ENCODE peak calls at places on chromosomes 5 and 9, in five cellular contexts. J is trophoblast cell, Q is H1, T is H9, X is mesenchymal stem cell. A is an unnamed sample.

GRCh38 chr9:135299651-135300345 is 179.8 kb upstream of the PPP1R26 start:
- DNase-seq in J (no peak), X (no peak), Q (peak; percentile 35), T (no peak), A (no peak)

GRCh38 chr9:1535051-1535450 is 480.1 kb upstream of the SMARCA2 start:
- DNase-seq in Q (no peak), T (no peak), X (no peak), J (peak; percentile 6), A (no peak)

GRCh38 chr9:113995963-113996362 is 82.1 kb downstream of the AMBP start:
- DNase-seq in X (no peak), J (no peak), Q (no peak), T (no peak), A (no peak)

GRCh38 chr9:15354713-15355112 is 47.7 kb upstream of the TTC39B start:
- DNase-seq in Q (no peak), J (no peak), T (no peak), X (peak; percentile 32), A (no peak)

GRCh38 chr5:74028406-74028805 is 402.4 kb downstream of the ARHGEF28 start:
- DNase-seq in Q (no peak), T (no peak), J (peak; percentile 54), X (no peak), A (no peak)

GRCh38 chr5:149680810-149681221 is 49.3 kb upstream of the PPARGC1B start:
- DNase-seq in Q (no peak), X (no peak), J (no peak), T (no peak), A (no peak)

GRCh38 chr5:1201327-1202025 is at the start of gene SLC6A19:
- DNase-seq in J (no peak), Q (no peak), T (no peak), X (no peak), A (no peak)

GRCh38 chr5:2797981-2798380 is 46.5 kb upstream of the IRX2 start:
- DNase-seq in X (no peak), Q (no peak), J (no peak), T (no peak), A (no peak)

GRCh38 chr5:38382898-38383297 is 124.5 kb downstream of the EGFLAM start:
- DNase-seq in T (peak; percentile 83), X (peak; percentile 72), Q (peak; percentile 78), J (peak; percentile 69), A (peak; percentile 62)

GRCh38 chr5:177029498-177029897 is 7.0 kb downstream of the ZNF346 start:
- DNase-seq in T (no peak), Q (no peak), X (no peak), J (no peak), A (no peak)

GRCh38 chr5:7745882-7746735 is 104.8 kb downstream of the CFAP90 start:
- DNase-seq in T (peak; percentile 79), J (peak; percentile 57), X (peak; percentile 46), Q (peak; percentile 91), A (peak; percentile 71)

GRCh38 chr5:36414869-36415282 is 113.2 kb upstream of the RANBP3L start:
- DNase-seq in J (no peak), Q (no peak), T (no peak), X (peak; percentile 40), A (no peak)

GRCh38 chr5:123778641-123779040 is 266.7 kb downstream of the CSNK1G3 start:
- DNase-seq in X (no peak), T (no peak), J (no peak), Q (no peak), A (no peak)

GRCh38 chr9:91035825-91036208 is 234.2 kb downstream of the SYK start:
- DNase-seq in X (no peak), T (no peak), J (no peak), Q (no peak), A (no peak)

GRCh38 chr5:84487963-84488362 is 103.3 kb upstream of the EDIL3 start:
- DNase-seq in X (peak; percentile 76), Q (no peak), T (no peak), J (peak; percentile 33), A (no peak)

GRCh38 chr9:69086312-69086711 is 50.8 kb downstream of the FXN start:
- DNase-seq in J (no peak), T (peak; percentile 43), Q (no peak), X (no peak), A (no peak)

DNA sequence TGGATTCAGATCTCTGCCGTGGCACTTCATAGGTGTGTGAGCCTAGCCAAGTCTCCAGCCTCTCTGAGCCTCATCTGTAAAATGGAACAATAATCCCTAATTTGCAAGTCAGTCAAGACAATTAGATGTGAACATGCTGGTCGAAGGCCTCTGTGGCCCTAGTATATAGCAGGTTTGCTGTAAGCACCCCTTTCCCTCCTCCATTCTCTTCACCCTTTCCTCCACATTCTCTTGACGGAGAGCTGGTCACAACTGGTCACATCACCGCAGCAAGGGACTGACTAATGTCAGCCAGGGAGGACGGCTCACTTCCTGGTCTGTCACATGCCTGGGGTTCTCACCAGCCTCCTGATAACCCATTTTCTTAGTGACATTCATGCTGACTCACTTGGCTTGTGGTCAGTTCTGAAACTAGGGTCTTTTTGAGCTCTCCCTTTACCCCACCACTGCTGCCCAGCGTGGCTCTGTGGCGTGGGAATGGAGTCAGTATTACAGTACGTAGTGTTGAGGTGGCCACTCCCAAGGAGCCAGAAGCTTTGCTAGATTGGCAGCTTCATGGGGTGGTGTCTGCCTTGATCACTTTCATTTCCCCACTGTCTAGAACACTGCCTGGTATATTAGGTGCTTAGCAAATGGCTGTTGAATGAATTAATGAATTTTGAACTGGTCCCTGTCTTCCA is 47.8 kb downstream of the ERGIC1 start:
- DNase-seq in X (peak; percentile 93), Q (no peak), J (peak; percentile 60), T (no peak), A (no peak)
- H3K4me1 ChIP-seq in X (peaks cover 11% of the 10 kb centered on the region), Q (no peaks in the 10 kb centered on the region), J (peaks cover 17% of the 10 kb centered on the region), T (no peaks in the 10 kb centered on the region), A (peaks cover 9% of the 10 kb centered on the region)

GRCh38 chr5:60526336-60526875 is 173.6 kb downstream of the DEPDC1B start:
- DNase-seq in T (no peak), J (no peak), X (no peak), Q (no peak), A (no peak)

GRCh38 chr5:60533789-60534188 is 166.2 kb downstream of the DEPDC1B start:
- DNase-seq in J (no peak), Q (no peak), X (no peak), T (no peak), A (no peak)

GRCh38 chr5:60529001-60529400 is 171.0 kb downstream of the DEPDC1B start:
- DNase-seq in T (no peak), X (no peak), J (no peak), Q (no peak), A (no peak)
- H2BK12ac ChIP-seq in T (no peak overlapping the region), X (no peak overlapping the region), J (no peak overlapping the region), Q (no peak overlapping the region), A (no peak overlapping the region)

GRCh38 chr5:159937580-159937979 is 21.3 kb downstream of the ADRA1B start:
- DNase-seq in X (no peak), J (no peak), T (no peak), Q (peak; percentile 11), A (no peak)

GRCh38 chr5:159935946-159936345 is 19.7 kb downstream of the ADRA1B start:
- DNase-seq in X (no peak), Q (no peak), J (no peak), T (no peak), A (no peak)

GRCh38 chr5:159928122-159928960 is 12.1 kb downstream of the ADRA1B start:
- DNase-seq in T (no peak), X (peak; percentile 59), Q (no peak), J (no peak), A (no peak)

GRCh38 chr5:159936686-159937329 is 20.5 kb downstream of the ADRA1B start:
- DNase-seq in J (no peak), T (no peak), Q (peak; percentile 33), X (no peak), A (no peak)

GRCh38 chr5:159933531-159934485 is 17.5 kb downstream of the ADRA1B start:
- DNase-seq in Q (no peak), X (peak; percentile 32), T (no peak), J (no peak), A (no peak)
- H3K4me1 ChIP-seq in Q (no peaks in the 10 kb centered on the region), X (no peaks in the 10 kb centered on the region), T (no peaks in the 10 kb centered on the region), J (peaks cover 6% of the 10 kb centered on the region), A (peaks cover 2% of the 10 kb centered on the region)

GRCh38 chr5:79756102-79756501 is 66.5 kb downstream of the CMYA5 start:
- DNase-seq in Q (no peak), T (no peak), X (no peak), J (no peak), A (no peak)
- H2BK12ac ChIP-seq in Q (no peak overlapping the region), T (no peak overlapping the region), X (no peak overlapping the region), J (no peak overlapping the region), A (no peak overlapping the region)

GRCh38 chr9:131237931-131238401 is 38.3 kb downstream of the FAM78A start:
- DNase-seq in Q (peak; percentile 79), J (peak; percentile 73), X (peak; percentile 69), T (peak; percentile 72), A (peak; percentile 17)

GRCh38 chr9:131239307-131239975 is 36.9 kb downstream of the FAM78A start:
- DNase-seq in X (no peak), J (no peak), T (no peak), Q (no peak), A (no peak)

GRCh38 chr9:131237311-131237710 is 39.0 kb downstream of the FAM78A start:
- DNase-seq in J (no peak), T (no peak), Q (no peak), X (no peak), A (no peak)

GRCh38 chr9:131238402-131239021 is 37.8 kb downstream of the FAM78A start:
- DNase-seq in J (no peak), T (no peak), Q (no peak), X (peak; percentile 53), A (peak; percentile 21)

DNA sequence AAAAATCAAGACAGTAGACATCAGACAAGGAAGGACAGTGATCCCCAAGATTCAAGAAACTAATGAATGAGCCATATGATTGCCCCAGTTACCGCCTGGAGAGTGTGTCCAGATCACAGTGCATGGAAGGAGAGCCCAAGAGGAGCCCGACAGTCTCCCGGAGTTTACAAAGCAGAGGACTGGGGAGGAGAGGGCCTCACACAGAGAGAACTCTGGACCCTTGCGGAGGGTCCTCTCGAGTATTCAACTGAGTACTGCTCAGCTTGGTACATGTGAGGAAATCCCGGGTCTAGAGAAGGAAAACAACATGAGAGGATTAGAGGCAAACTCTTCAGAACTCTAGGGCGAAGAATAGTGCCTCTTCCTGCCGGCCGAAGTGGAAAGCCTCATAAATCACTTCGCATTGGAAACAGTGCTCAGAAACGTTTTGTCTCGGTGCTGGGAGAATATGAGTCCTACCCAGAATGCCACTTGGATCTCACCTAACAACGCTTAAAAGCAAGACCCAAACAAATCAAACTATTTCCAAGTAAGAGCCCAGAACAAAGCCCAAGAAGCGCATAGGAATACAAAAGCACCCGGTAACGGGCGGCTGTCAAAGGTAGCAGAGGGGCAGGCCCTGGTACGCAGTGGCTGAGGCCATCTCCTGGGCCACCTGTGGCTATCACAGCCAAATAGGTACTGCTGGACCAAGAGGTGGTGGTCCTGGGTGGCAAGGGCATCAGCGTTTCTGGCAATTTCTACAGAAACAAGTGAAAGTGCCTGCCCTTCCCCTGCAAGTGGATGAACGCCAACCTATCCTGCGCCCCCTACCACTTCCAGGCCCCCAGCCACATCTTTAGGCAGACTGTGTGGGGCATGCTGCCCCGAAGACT is 36.0 kb downstream of the FAM78A start:
- DNase-seq in T (no peak), Q (no peak), X (no peak), J (no peak), A (no peak)
- H3K4me1 ChIP-seq in T (peaks cover 4% of the 10 kb centered on the region), Q (peaks cover 13% of the 10 kb centered on the region), X (peaks cover 16% of the 10 kb centered on the region), J (peaks cover 19% of the 10 kb centered on the region), A (peaks cover 20% of the 10 kb centered on the region)

DNA sequence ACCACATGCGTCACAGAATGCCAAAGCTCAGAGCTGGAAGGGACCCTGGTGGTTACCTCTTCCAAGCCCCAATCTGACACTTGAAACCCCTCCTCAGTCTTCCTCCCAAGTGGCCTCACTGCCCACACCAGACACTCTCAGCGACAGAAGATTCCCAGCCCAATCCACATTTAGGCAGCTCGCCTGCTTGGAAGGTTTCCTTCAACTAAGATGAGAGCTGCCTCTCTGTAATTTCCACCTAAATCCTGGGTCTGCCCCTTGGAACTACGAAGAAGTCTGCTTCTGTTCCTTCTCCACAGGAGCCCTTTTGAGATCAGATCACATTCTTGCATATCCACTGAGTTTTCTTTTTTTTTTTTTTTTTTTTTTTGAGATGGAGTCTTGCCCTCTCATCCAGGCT is 83.7 kb downstream of the PAX5 start:
- DNase-seq in Q (no peak), X (no peak), J (no peak), T (no peak), A (no peak)
- H2BK12ac ChIP-seq in Q (no peak overlapping the region), X (no peak overlapping the region), J (no peak overlapping the region), T (no peak overlapping the region), A (no peak overlapping the region)